ENCODE peak calls at places on chromosomes 13 and 19, in seven cellular contexts. K, U, X, T, C, P and D are unnamed samples.

GRCh38 chr19:34253711-34254551 is 423 bp upstream of the GARRE1 start:
- DNase-seq in U (peak; percentile 96), T (peak; percentile 91), X (peak; percentile 90), P (peak; percentile 67), K (peak; percentile 47), C (peak; percentile 85), D (peak; percentile 84)

GRCh38 chr19:5903054-5903501 is 512 bp downstream of the NDUFA11 start:
- DNase-seq in T (no peak), K (peak; percentile 49), U (no peak), C (no peak), P (peak; percentile 62), X (peak; percentile 51), D (no peak)

GRCh38 chr19:8050274-8051096 is 2.1 kb upstream of the CCL25 start:
- DNase-seq in X (peak; percentile 99), K (peak; percentile 55), T (peak; percentile 99), U (peak; percentile 100), P (peak; percentile 77), C (peak; percentile 99), D (peak; percentile 98)

GRCh38 chr13:18996627-18997051 is 185.0 kb downstream of the TUBA3C start:
- DNase-seq in U (no peak), C (no peak), T (no peak), K (no peak), P (no peak), X (no peak), D (no peak)

GRCh38 chr19:2083174-2083854 is 12.8 kb downstream of the MOB3A start:
- DNase-seq in U (no peak), P (no peak), X (no peak), K (no peak), T (no peak), C (no peak), D (no peak)

GRCh38 chr19:1269478-1270167 is 491 bp downstream of the CIRBP start:
- DNase-seq in P (peak; percentile 90), U (peak; percentile 91), T (peak; percentile 79), C (peak; percentile 63), X (peak; percentile 90), K (peak; percentile 81), D (no peak)

GRCh38 chr19:37303591-37304171 is 67.2 kb upstream of the ZNF527 start:
- DNase-seq in U (no peak), P (no peak), X (peak; percentile 52), C (no peak), K (no peak), T (no peak), D (no peak)

GRCh38 chr19:41478171-41478570 is 35.2 kb downstream of the ERICH4 start:
- DNase-seq in K (no peak), T (no peak), U (no peak), X (no peak), C (no peak), P (no peak), D (no peak)

GRCh38 chr19:4083677-4084546 is 17.2 kb upstream of the ZBTB7A start:
- DNase-seq in C (peak; percentile 93), U (no peak), P (no peak), K (no peak), T (peak; percentile 71), X (peak; percentile 56), D (no peak)

DNA sequence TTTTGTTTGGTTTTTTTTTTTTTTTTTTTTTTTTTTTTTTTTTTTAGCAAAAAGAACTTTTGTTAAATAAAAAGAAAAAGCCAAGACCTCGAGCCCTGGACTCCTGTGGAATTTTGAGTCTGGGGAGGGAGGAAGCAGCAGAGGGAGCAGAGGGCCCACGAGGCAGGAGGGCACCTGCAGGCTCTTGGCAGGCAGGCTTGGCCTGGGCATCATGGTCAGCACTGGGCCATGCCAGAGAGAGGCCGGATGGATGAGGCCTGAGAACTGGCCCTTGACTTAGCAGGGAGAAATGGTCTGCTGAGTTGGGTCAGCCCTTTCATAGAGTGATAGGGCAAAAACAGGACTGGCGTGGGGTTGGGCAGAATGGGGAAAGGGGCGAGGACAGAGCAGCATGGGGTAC is 100.4 kb downstream of the GPR12 start:
- DNase-seq in X (no peak), P (no peak), T (no peak), K (no peak), C (no peak), U (no peak), D (no peak)
- H2BK120ac ChIP-seq in X (no peak overlapping the region), P (no peak overlapping the region), T (no peak overlapping the region), K (no peak overlapping the region), C (no peak overlapping the region), U (no peak overlapping the region), D (no peak overlapping the region)

GRCh38 chr13:44452418-44452817 is 78.8 kb downstream of the SERP2 start:
- DNase-seq in P (no peak), K (no peak), U (no peak), X (no peak), T (no peak), C (no peak), D (no peak)

GRCh38 chr13:44453881-44454280 is 80.3 kb downstream of the SERP2 start:
- DNase-seq in P (no peak), U (no peak), T (no peak), K (no peak), X (no peak), C (no peak), D (no peak)

GRCh38 chr13:44459674-44460073 is 86.0 kb downstream of the SERP2 start:
- DNase-seq in X (no peak), P (no peak), C (no peak), K (no peak), T (no peak), U (no peak), D (no peak)

GRCh38 chr13:44458313-44458975 is 84.8 kb downstream of the SERP2 start:
- DNase-seq in K (no peak), U (no peak), C (no peak), T (no peak), X (no peak), P (no peak), D (no peak)

GRCh38 chr13:44455781-44456180 is 82.2 kb downstream of the SERP2 start:
- DNase-seq in X (no peak), P (no peak), C (no peak), K (no peak), T (no peak), U (no peak), D (no peak)
- H3K23ac ChIP-seq in X (no peak overlapping the region), P (no peak overlapping the region), C (no peak overlapping the region), K (no peak overlapping the region), T (no peak overlapping the region), U (no peak overlapping the region), D (no peak overlapping the region)

GRCh38 chr13:32733685-32734084 is 147.4 kb downstream of the PDS5B start:
- DNase-seq in P (no peak), C (no peak), K (no peak), U (no peak), T (no peak), X (no peak), D (no peak)
- H2BK120ac ChIP-seq in P (no peak overlapping the region), C (no peak overlapping the region), K (no peak overlapping the region), U (no peak overlapping the region), T (no peak overlapping the region), X (no peak overlapping the region), D (no peak overlapping the region)

GRCh38 chr13:20573636-20574035 is 6.7 kb downstream of the IFT88 start:
- DNase-seq in P (no peak), T (no peak), U (no peak), X (no peak), C (no peak), K (no peak), D (no peak)
- H3K23ac ChIP-seq in P (no peak overlapping the region), T (no peak overlapping the region), U (no peak overlapping the region), X (no peak overlapping the region), C (no peak overlapping the region), K (no peak overlapping the region), D (no peak overlapping the region)

DNA sequence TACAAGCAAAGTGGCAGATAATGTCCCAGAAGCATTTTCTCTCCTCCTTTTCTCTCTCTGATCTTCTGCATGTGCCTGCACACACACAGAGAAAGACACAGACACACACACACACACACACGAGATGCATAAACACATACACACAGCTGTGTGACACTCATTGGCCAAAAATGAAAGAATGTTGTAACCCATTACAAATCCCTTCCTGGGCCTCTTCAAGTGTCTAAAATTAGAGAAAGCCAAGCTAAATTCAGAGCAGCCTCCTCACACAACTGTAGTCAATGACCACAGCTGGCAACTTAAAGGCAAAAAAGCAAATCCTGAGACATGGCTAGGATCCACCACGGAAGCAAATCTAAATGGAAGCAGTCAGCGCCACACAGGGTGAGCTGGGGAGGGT is 620.8 kb downstream of the EFNB2 start:
- DNase-seq in U (no peak), X (no peak), T (no peak), P (peak; percentile 96), K (peak; percentile 95), C (no peak), D (no peak)
- H2BK120ac ChIP-seq in U (no peak overlapping the region), X (no peak overlapping the region), T (no peak overlapping the region), P (no peak overlapping the region), K (peak overlapping the region; percentile 79), C (no peak overlapping the region), D (no peak overlapping the region)

DNA sequence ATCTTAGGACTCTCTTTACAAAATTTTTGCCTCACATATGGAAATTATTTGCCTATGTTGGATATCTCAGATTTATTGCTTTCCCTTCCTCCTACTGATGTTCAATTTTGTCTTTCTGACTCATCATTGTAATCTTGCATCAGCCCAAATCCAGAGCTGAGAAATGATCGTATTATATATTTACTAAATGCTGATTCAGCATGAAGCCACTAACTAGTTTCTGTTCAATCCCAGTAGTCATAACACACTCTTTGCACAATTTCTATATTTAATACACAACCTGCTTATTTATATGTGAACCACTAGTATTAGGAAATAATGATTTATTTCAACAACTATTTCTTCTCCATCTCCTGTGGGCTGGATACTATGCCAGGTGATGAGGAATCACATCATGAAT is 161.1 kb upstream of the PCDH17 start:
- DNase-seq in P (no peak), X (no peak), K (no peak), U (no peak), C (no peak), T (no peak), D (no peak)
- H3K23ac ChIP-seq in P (no peak overlapping the region), X (no peak overlapping the region), K (no peak overlapping the region), U (no peak overlapping the region), C (no peak overlapping the region), T (no peak overlapping the region), D (no peak overlapping the region)

GRCh38 chr13:30141773-30142501 is 165.4 kb downstream of the KATNAL1 start:
- DNase-seq in C (no peak), K (no peak), U (no peak), X (no peak), T (no peak), P (peak; percentile 13), D (no peak)
- H2BK120ac ChIP-seq in C (peak overlapping the region; percentile 18), K (peak overlapping the region; percentile 75), U (no peak overlapping the region), X (peak overlapping the region; percentile 31), T (no peak overlapping the region), P (peak overlapping the region; percentile 86), D (no peak overlapping the region)